ENCODE peak calls at places on chromosomes 4 and X, in eight cellular contexts. D, Y, L, T, O, P, I and G are unnamed samples. For H4K20me1, the result is how much of the 10 kb centered on the place peaks cover.

GRCh38 chr4:72338060-72338459 is 231.0 kb downstream of the ADAMTS3 start:
- DNase-seq in L (no peak), Y (no peak), I (no peak), T (no peak), D (no peak), P (no peak), O (no peak), G (no peak)

GRCh38 chr4:88240297-88240714 is 44.1 kb downstream of the PPM1K start:
- DNase-seq in T (no peak), D (no peak), O (no peak), L (peak), Y (no peak), P (no peak), I (no peak), G (no peak)

GRCh38 chrX:129678176-129678880 is 23.6 kb upstream of the APLN start:
- DNase-seq in D (peak), L (peak), P (no peak), O (peak), Y (peak), T (peak), I (peak), G (no peak)

GRCh38 chrX:26918633-26919032 is 544.5 kb downstream of the PPP4R3C start:
- DNase-seq in T (peak), Y (peak), D (peak), I (peak), L (peak), O (no peak), P (peak), G (no peak)

GRCh38 chr4:159395693-159396092 is 292.8 kb downstream of the RAPGEF2 start:
- DNase-seq in Y (no peak), L (peak), D (no peak), P (peak), O (peak), I (no peak), T (no peak), G (no peak)

GRCh38 chr4:165926307-165926706 is 53.3 kb downstream of the TLL1 start:
- DNase-seq in P (no peak), O (no peak), I (no peak), D (no peak), T (no peak), Y (no peak), L (no peak), G (no peak)

GRCh38 chrX:97322401-97322800 is 438.7 kb downstream of the RPA4 start:
- DNase-seq in O (peak), Y (peak), P (peak), T (no peak), L (peak), D (no peak), I (no peak), G (no peak)

GRCh38 chr4:2306773-2307410 is 45.0 kb upstream of the MXD4 start:
- DNase-seq in T (no peak), D (no peak), L (no peak), I (no peak), Y (no peak), O (no peak), P (no peak), G (no peak)

GRCh38 chrX:15293471-15293870 is 22.0 kb downstream of the ASB11 start:
- DNase-seq in D (no peak), O (no peak), P (peak), L (no peak), Y (peak), I (no peak), T (no peak), G (no peak)

GRCh38 chrX:107629533-107629909 is 1.2 kb downstream of the PRPS1 start:
- DNase-seq in Y (peak), T (peak), D (peak), P (peak), L (peak), I (peak), O (peak), G (no peak)

GRCh38 chr4:152591361-152591760 is 55.5 kb upstream of the FBXW7 start:
- DNase-seq in L (peak), Y (no peak), O (peak), T (no peak), I (peak), P (peak), D (no peak), G (no peak)

GRCh38 chrX:12434493-12434892 is 296.2 kb downstream of the FRMPD4 start:
- DNase-seq in Y (no peak), L (no peak), P (no peak), O (no peak), D (no peak), T (no peak), I (no peak), G (peak)

GRCh38 chrX:7071390-7071789 is 76.1 kb upstream of the STS start:
- DNase-seq in I (no peak), L (no peak), Y (no peak), T (no peak), D (no peak), O (no peak), P (no peak), G (no peak)

GRCh38 chrX:9729161-9729885 is 36.3 kb downstream of the GPR143 start:
- DNase-seq in P (no peak), O (no peak), D (no peak), T (no peak), I (no peak), Y (no peak), L (peak), G (no peak)

GRCh38 chr4:59848457-59848856 is 1351.7 kb upstream of the ADGRL3 start:
- DNase-seq in I (peak), O (no peak), D (no peak), Y (no peak), L (no peak), T (no peak), P (no peak), G (no peak)

GRCh38 chr4:68494688-68495087 is 47.4 kb downstream of the TMPRSS11E start:
- DNase-seq in O (no peak), I (no peak), L (no peak), D (no peak), P (no peak), Y (no peak), T (no peak), G (no peak)

GRCh38 chrX:18098704-18099103 is 122.0 kb downstream of the BEND2 start:
- DNase-seq in T (no peak), D (no peak), L (no peak), O (no peak), Y (no peak), P (no peak), I (peak), G (no peak)

GRCh38 chr4:103052779-103053178 is 23.8 kb downstream of the SLC9B2 start:
- DNase-seq in O (no peak), I (no peak), L (no peak), T (no peak), D (peak), Y (no peak), P (no peak), G (no peak)

GRCh38 chr4:617644-618330 is 7.6 kb upstream of the PDE6B start:
- DNase-seq in I (no peak), D (no peak), Y (peak), O (no peak), P (peak), L (no peak), T (no peak), G (peak)

GRCh38 chr4:2803624-2804448 is 11.0 kb downstream of the SH3BP2 start:
- DNase-seq in P (no peak), L (peak), I (no peak), O (no peak), D (no peak), Y (peak), T (no peak), G (peak)

GRCh38 chrX:103464071-103464773 is 55.1 kb downstream of the RAB40A start:
- DNase-seq in Y (peak), O (peak), T (peak), D (peak), I (peak), P (peak), L (peak), G (no peak)

GRCh38 chrX:49959602-49960001 is 37.2 kb downstream of the CLCN5 start:
- DNase-seq in D (no peak), O (no peak), T (no peak), L (no peak), Y (no peak), P (no peak), I (no peak), G (no peak)

GRCh38 chr4:150402968-150403367 is 179.0 kb upstream of the MAB21L2 start:
- DNase-seq in L (no peak), P (no peak), D (peak), I (peak), T (peak), Y (no peak), O (peak), G (no peak)

GRCh38 chrX:1584237-1585011 is 7.0 kb upstream of the AKAP17A start:
- DNase-seq in P (no peak), O (no peak), Y (no peak), T (no peak), L (no peak), D (no peak), I (no peak), G (no peak)

GRCh38 chr4:162017863-162018262 is 145.9 kb downstream of the FSTL5 start:
- DNase-seq in D (no peak), I (peak), P (no peak), O (no peak), L (no peak), Y (no peak), T (no peak), G (no peak)

GRCh38 chrX:54470054-54470760 is 25.8 kb downstream of the FGD1 start:
- DNase-seq in I (no peak), T (no peak), D (no peak), O (no peak), Y (no peak), L (no peak), P (no peak), G (peak)

GRCh38 chr4:38509551-38509950 is 154.4 kb upstream of the KLF3 start:
- DNase-seq in O (no peak), P (no peak), T (no peak), L (no peak), I (no peak), Y (no peak), D (no peak), G (no peak)

GRCh38 chrX:5042563-5042962 is 1186.1 kb downstream of the NLGN4X start:
- DNase-seq in L (no peak), D (no peak), Y (no peak), I (no peak), O (no peak), P (no peak), T (no peak), G (no peak)

GRCh38 chr4:73575667-73576066 is 44.6 kb downstream of the RASSF6 start:
- DNase-seq in Y (no peak), O (no peak), T (no peak), D (no peak), P (no peak), L (no peak), I (no peak), G (no peak)

GRCh38 chr4:83378426-83378825 is 43.8 kb upstream of the HPSE start:
- DNase-seq in T (peak), I (peak), L (no peak), Y (no peak), D (no peak), P (no peak), O (no peak), G (no peak)

GRCh38 chrX:44922980-44923379 is 50.0 kb downstream of the KDM6A start:
- DNase-seq in L (no peak), D (no peak), I (no peak), O (no peak), Y (no peak), T (no peak), P (no peak), G (no peak)

DNA sequence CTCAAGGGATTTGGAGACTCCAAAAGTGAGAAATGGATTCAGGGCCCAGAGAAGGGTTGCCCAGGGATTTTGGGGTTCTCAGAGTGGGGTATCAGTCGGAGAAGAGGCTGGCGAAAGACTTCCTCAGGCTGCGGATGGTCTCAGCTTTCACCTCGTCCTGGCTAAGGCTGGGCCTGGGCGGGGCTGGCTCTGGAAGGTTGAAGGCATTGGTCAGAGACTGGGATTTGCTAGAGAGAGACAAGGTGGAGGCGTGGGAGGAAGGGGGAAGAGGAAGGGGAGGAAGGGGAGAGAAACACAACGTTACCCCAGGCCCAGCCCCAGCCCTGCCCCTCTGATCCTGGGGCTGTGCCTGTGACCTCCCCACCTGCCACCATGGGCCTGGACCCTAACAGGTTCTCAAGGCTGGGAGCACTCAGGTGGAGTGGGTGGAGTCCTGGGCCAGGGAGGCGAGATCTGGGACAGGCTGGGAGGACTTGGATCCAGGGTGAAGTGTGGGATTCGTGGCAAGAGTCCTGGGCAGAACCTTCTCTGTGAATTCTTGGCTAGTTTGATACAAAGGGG is 9.4 kb upstream of the TIMP1 start:
- DNase-seq in I (no peak), L (no peak), T (peak), O (no peak), P (no peak), D (no peak), Y (no peak), G (no peak)
- H3K4me3 ChIP-seq in I (no peak), L (no peak), T (no peak), O (no peak), P (no peak), D (no peak), Y (no peak), G (no peak)

DNA sequence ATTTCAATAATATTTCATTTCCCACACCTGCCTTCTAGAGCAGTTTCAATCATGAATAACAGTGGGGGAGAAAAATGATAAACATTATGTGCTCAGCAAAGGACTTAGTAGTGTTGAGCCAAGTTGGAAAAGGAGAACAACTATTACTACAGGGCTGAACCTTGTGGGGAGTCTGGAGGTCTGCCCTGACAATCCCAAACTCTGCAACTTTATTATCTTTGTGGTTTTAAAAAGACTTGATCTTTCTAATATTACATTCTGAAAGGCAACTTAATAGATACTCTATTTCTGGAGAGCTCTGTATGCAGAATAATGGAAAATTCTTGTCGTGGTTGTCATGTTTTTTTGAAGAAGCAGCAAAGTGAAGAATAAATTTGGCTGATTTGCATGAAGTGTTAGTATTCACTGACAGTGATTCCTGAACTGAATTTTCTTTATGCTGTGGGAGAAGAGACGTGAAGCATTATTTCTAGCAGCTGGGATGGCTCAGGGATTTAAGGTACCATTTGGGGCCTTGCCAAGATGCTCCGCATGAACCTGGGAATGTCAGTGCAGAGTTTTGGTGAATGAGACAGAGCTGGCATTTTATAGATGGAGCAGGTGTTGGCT is 116.2 kb downstream of the SPCS3 start:
- DNase-seq in L (peak), P (no peak), T (no peak), D (no peak), O (peak), Y (no peak), I (no peak), G (no peak)
- H3K27ac ChIP-seq in L (peak), P (peak), T (no peak), D (peak), O (peak), Y (peak), I (no peak), G (peak)

GRCh38 chr4:6282247-6282646 is 12.6 kb downstream of the WFS1 start:
- DNase-seq in D (no peak), P (no peak), T (no peak), L (peak), I (no peak), Y (no peak), O (peak), G (peak)
- H4K20me1 ChIP-seq in D (under half), P (under half), T (under half), L (under half), I (under half), Y (under half), O (under half), G (half or more)

DNA sequence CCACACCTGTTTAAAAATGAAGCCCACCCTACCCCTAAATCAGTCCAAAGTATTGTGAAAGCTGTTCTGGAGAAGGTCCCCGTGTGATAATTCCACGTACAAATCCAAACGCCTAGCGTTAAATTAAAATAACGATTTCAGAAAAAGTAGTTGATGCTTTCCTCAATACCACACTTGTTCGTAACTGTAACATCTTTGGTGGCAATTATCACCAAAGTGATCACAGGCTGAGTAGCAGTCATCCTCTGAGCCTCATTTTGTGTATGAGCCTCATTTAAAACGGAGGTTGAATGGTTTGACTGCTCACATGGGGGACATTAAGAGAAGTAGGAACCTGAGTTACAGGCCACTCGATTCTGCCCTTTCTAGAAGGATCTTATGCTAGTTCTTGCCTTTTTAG is 92.9 kb downstream of the GEMIN8 start:
- DNase-seq in P (no peak), L (no peak), T (no peak), Y (no peak), D (no peak), O (no peak), I (no peak), G (no peak)
- H3K4me3 ChIP-seq in P (no peak), L (no peak), T (no peak), Y (no peak), D (no peak), O (no peak), I (peak), G (no peak)

GRCh38 chrX:150200361-150200760 is 162.8 kb upstream of the MAMLD1 start:
- DNase-seq in T (no peak), D (no peak), L (no peak), P (no peak), O (no peak), Y (no peak), I (no peak), G (no peak)
- H3K27ac ChIP-seq in T (no peak), D (peak), L (peak), P (no peak), O (peak), Y (peak), I (no peak), G (peak)

GRCh38 chrX:119521246-119521645 is 44.0 kb downstream of the STEEP1 start:
- DNase-seq in T (no peak), O (no peak), P (no peak), D (no peak), I (no peak), L (no peak), Y (no peak), G (peak)

GRCh38 chrX:119516157-119516702 is 48.0 kb downstream of the SLC25A5 start:
- DNase-seq in I (peak), Y (peak), P (peak), L (peak), T (peak), O (peak), D (peak), G (peak)

GRCh38 chrX:119523664-119524184 is 41.5 kb downstream of the STEEP1 start:
- DNase-seq in D (no peak), L (no peak), T (no peak), I (no peak), O (peak), P (no peak), Y (no peak), G (no peak)

DNA sequence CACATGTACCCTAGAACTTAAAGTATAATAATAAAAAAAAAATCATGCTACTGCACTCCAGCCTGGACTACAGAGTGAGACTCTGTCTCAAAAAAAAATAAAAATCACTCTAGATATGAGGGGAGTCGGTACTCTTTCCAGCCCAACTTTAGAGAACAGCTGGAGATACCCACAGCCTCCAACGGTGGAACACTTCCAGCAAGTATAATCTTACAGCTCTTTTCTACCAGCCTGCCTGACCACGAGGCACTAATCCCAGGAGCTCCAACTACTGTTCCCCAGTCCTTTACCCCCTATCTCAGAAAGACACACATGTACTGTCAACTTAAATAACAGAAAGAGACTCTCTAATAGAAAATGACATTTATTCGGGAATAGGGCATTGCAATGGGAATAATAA is 46.8 kb downstream of the STEEP1 start:
- DNase-seq in L (no peak), T (no peak), O (no peak), I (no peak), P (no peak), Y (no peak), D (no peak), G (no peak)
- H4K20me1 ChIP-seq in L (under half), T (under half), O (under half), I (under half), P (under half), Y (under half), D (under half), G (under half)

GRCh38 chr4:47566975-47567374 is 81.9 kb downstream of the ATP10D start:
- DNase-seq in I (no peak), O (no peak), T (no peak), D (no peak), L (no peak), P (no peak), Y (no peak), G (no peak)
- H3K4me3 ChIP-seq in I (no peak), O (no peak), T (no peak), D (no peak), L (no peak), P (no peak), Y (no peak), G (no peak)

DNA sequence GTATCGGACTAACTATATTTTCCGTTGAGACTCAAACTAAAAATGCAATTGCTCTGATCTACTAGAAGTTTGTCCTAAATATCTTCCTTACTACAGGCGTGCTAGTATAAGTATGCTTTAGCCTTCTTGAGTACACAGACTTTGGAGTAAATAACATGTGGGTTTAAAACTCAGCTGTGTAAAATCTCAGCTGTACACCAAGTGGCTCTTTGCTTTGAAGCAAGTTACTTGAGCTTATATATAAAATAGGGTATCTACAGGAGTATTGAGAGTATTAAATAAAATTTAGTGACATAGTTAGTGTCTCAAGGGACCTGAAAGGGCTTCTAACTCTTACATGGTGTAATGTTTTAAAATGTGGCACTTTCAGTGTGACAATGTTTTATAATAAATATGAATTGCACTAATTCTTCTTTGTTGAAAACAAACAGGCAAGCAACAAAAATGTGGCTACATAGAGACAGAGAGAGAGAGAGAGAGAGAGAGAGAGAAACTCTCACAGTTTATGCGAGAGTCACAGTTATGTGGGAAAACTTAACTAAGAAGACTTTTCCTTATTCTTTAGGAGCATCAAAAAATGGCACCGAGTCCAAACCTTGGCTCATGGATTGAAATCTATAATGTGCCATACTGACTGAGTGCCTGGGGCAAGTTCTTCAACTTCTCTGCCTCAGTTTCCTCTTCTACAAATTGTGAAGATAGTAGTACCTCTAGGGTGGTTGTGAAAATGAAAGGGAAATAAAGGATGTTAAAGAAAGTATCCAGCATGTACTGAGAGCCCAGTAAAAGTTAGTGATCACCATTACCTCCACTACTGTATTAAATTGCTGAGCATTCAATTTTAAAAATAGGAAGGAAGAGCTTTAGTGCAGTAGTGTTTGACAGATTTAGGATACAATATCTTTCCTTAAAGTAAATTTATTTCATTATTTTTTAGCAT is 187.8 kb upstream of the ANK2 start:
- DNase-seq in O (no peak), I (peak), Y (no peak), D (no peak), L (no peak), T (no peak), P (no peak), G (no peak)
- H3K27ac ChIP-seq in O (no peak), I (peak), Y (no peak), D (peak), L (no peak), T (no peak), P (no peak), G (no peak)